ENCODE peak calls at places on chromosomes 6 and 20, in four cellular contexts. M, R, V and Q are unnamed samples.
A peak's percentile ranks its signal among the peaks of the same experiment; 100 is the strongest.

GRCh38 chr6:4776493-4776966 is 326 bp downstream of the CDYL start:
- DNase-seq in M (peak; percentile 69), R (no peak), V (no peak), Q (no peak)

GRCh38 chr6:113308266-113308665 is 548.9 kb upstream of the MARCKS start:
- DNase-seq in M (no peak), R (no peak), V (no peak), Q (no peak)

GRCh38 chr6:146885708-146886457 is 287.1 kb downstream of the ADGB start:
- DNase-seq in M (no peak), R (no peak), V (no peak), Q (no peak)

GRCh38 chr6:135250751-135251356 is 69.7 kb downstream of the MYB start:
- DNase-seq in M (no peak), R (peak; percentile 45), V (no peak), Q (no peak)

GRCh38 chr6:132511836-132512230 is 1.1 kb downstream of the STX7 start:
- DNase-seq in M (no peak), R (no peak), V (no peak), Q (no peak)

GRCh38 chr6:161137839-161138544 is 135.9 kb downstream of the AGPAT4 start:
- DNase-seq in M (peak; percentile 59), R (no peak), V (no peak), Q (peak; percentile 26)

GRCh38 chr6:41262401-41262800 is 24.1 kb downstream of the TREM1 start:
- DNase-seq in M (no peak), R (no peak), V (no peak), Q (no peak)

GRCh38 chr6:168417158-168417557 is 23.8 kb upstream of the SMOC2 start:
- DNase-seq in M (no peak), R (no peak), V (peak; percentile 75), Q (no peak)

GRCh38 chr20:21389368-21389767 is 8.0 kb downstream of the NKX2-4 start:
- DNase-seq in M (no peak), R (no peak), V (no peak), Q (no peak)

GRCh38 chr20:45944151-45944964 is 9.9 kb downstream of the PCIF1 start:
- DNase-seq in M (peak; percentile 44), R (no peak), V (no peak), Q (peak; percentile 28)

GRCh38 chr6:94683409-94683808 is 893.9 kb upstream of the MANEA start:
- DNase-seq in M (no peak), R (no peak), V (no peak), Q (no peak)

GRCh38 chr6:106315765-106316375 is 9.7 kb downstream of the ATG5 start:
- DNase-seq in M (peak; percentile 25), R (no peak), V (no peak), Q (peak; percentile 32)

GRCh38 chr6:44730771-44731391 is 343.4 kb downstream of the CDC5L start:
- DNase-seq in M (peak; percentile 78), R (no peak), V (peak; percentile 64), Q (peak; percentile 28)

GRCh38 chr6:142696123-142696522 is 248.9 kb downstream of the HIVEP2 start:
- DNase-seq in M (no peak), R (no peak), V (no peak), Q (no peak)

GRCh38 chr20:21173496-21174025 is 47.7 kb downstream of the KIZ start:
- DNase-seq in M (peak; percentile 3), R (no peak), V (no peak), Q (peak; percentile 11)

GRCh38 chr20:33915726-33916331 is 77.9 kb upstream of the RALY start:
- DNase-seq in M (peak; percentile 36), R (peak; percentile 69), V (no peak), Q (no peak)

GRCh38 chr6:151240861-151241642 is 1.3 kb downstream of the AKAP12 start:
- DNase-seq in M (peak; percentile 72), R (peak; percentile 18), V (peak; percentile 85), Q (peak; percentile 26)

GRCh38 chr6:129029778-129030177 is 146.8 kb downstream of the LAMA2 start:
- DNase-seq in M (no peak), R (no peak), V (no peak), Q (no peak)

GRCh38 chr6:42702200-42702599 is 20.2 kb downstream of the PRPH2 start:
- DNase-seq in M (peak; percentile 72), R (no peak), V (no peak), Q (peak; percentile 94)

GRCh38 chr6:20921533-20921932 is 387.3 kb downstream of the CDKAL1 start:
- DNase-seq in M (no peak), R (no peak), V (no peak), Q (no peak)

GRCh38 chr6:157908369-157909281 is 73.0 kb upstream of the SYNJ2 start:
- DNase-seq in M (no peak), R (no peak), V (no peak), Q (no peak)